ENCODE peak calls at places on chromosomes 7 and 10, in six cellular contexts. R is HEK293T; G is HFF-Myc; N is DMS153; F is activated CD4-positive, alpha-beta memory T cell treated with anti-CD3 and anti-CD28 coated beads, Interleukin-2, amount 10 ng/mL, durations not matched to agents 7 days and 5 days; A is NCI-H2081. M is an unnamed sample.

GRCh38 chr7:121138262-121138933 is 149.9 kb downstream of the CPED1 start:
- DNase-seq in A (peak; percentile 66), N (peak; percentile 93), R (no peak), G (no peak), F (no peak), M (no peak)

GRCh38 chr7:116341222-116341907 is 131.0 kb downstream of the TES start:
- DNase-seq in R (no peak), F (no peak), G (no peak), A (no peak), N (no peak), M (no peak)

GRCh38 chr10:116356833-116357232 is 32.6 kb downstream of the CCDC172 start:
- DNase-seq in F (no peak), N (no peak), A (no peak), G (no peak), R (no peak), M (no peak)

GRCh38 chr10:89515031-89515841 is 20.2 kb downstream of the SLC16A12 start:
- DNase-seq in A (no peak), F (no peak), G (peak; percentile 55), N (no peak), R (no peak), M (no peak)

GRCh38 chr7:70071786-70072185 is 473.5 kb downstream of the AUTS2 start:
- DNase-seq in A (no peak), N (peak; percentile 54), G (no peak), F (no peak), R (no peak), M (no peak)

GRCh38 chr7:18386590-18386989 is 109.0 kb upstream of the HDAC9 start:
- DNase-seq in F (no peak), A (no peak), N (no peak), R (no peak), G (no peak), M (no peak)

GRCh38 chr7:73827568-73828106 is 3.2 kb upstream of the CLDN4 start:
- DNase-seq in N (peak; percentile 99), A (peak; percentile 97), G (no peak), F (no peak), R (no peak), M (peak; percentile 91)

GRCh38 chr7:115135769-115136410 is 214.0 kb downstream of the MDFIC start:
- DNase-seq in R (no peak), A (no peak), G (no peak), F (no peak), N (no peak), M (no peak)

GRCh38 chr7:913736-914520 is 37.6 kb downstream of the GET4 start:
- DNase-seq in G (no peak), F (no peak), R (no peak), A (no peak), N (peak; percentile 71), M (peak; percentile 50)

GRCh38 chr7:42082144-42082543 is 154.9 kb downstream of the GLI3 start:
- DNase-seq in R (no peak), N (no peak), A (no peak), F (no peak), G (no peak), M (no peak)

GRCh38 chr10:111171183-111171582 is 94.4 kb downstream of the ADRA2A start:
- DNase-seq in N (no peak), F (no peak), G (no peak), A (no peak), R (no peak), M (no peak)

GRCh38 chr7:133081119-133081604 is 728 bp downstream of the CHCHD3 start:
- DNase-seq in N (no peak), F (peak; percentile 19), G (no peak), R (peak; percentile 30), A (no peak), M (no peak)

GRCh38 chr10:23693398-23693797 is 254.5 kb downstream of the OTUD1 start:
- DNase-seq in F (no peak), N (no peak), G (no peak), R (peak; percentile 14), A (no peak), M (peak; percentile 15)

GRCh38 chr7:12851841-12852240 is 164.4 kb downstream of the ARL4A start:
- DNase-seq in G (no peak), R (no peak), A (no peak), F (no peak), N (no peak), M (no peak)

GRCh38 chr10:110392121-110392859 is 87.6 kb upstream of the SMNDC1 start:
- DNase-seq in R (no peak), F (no peak), G (no peak), N (no peak), A (no peak), M (no peak)

GRCh38 chr7:108805808-108806397 is 236.2 kb downstream of the DNAJB9 start:
- DNase-seq in N (no peak), A (peak; percentile 6), R (peak; percentile 18), F (no peak), G (peak; percentile 14), M (peak; percentile 20)

GRCh38 chr10:35004651-35005050 is 85.5 kb downstream of the CUL2 start:
- DNase-seq in G (no peak), F (no peak), A (no peak), R (no peak), N (no peak), M (no peak)

GRCh38 chr10:132714096-132714721 is 71.7 kb downstream of the NKX6-2 start:
- DNase-seq in R (no peak), A (no peak), N (no peak), G (no peak), F (no peak), M (no peak)

GRCh38 chr10:15433850-15434537 is 62.9 kb upstream of the FAM171A1 start:
- DNase-seq in A (peak; percentile 58), N (no peak), R (no peak), F (peak; percentile 24), G (peak; percentile 42), M (peak; percentile 21)

GRCh38 chr7:157139142-157140117 is 704 bp downstream of the UBE3C start:
- DNase-seq in G (no peak), R (no peak), N (no peak), F (peak; percentile 73), A (no peak), M (no peak)

GRCh38 chr10:79268100-79268670 is 79.1 kb upstream of the PPIF start:
- DNase-seq in A (no peak), R (no peak), G (no peak), N (no peak), F (no peak), M (no peak)

GRCh38 chr7:128236924-128237586 is 4.0 kb upstream of the LEP start:
- DNase-seq in G (peak; percentile 81), F (peak; percentile 57), R (no peak), N (no peak), A (peak; percentile 28), M (no peak)

GRCh38 chr7:141071855-141072547 is 1.9 kb upstream of the TMEM178B start:
- DNase-seq in R (peak; percentile 38), N (no peak), A (peak; percentile 35), F (no peak), G (peak; percentile 10), M (peak; percentile 82)

GRCh38 chr7:931871-932650 is 22.4 kb downstream of the ADAP1 start:
- DNase-seq in N (no peak), F (no peak), R (no peak), A (no peak), G (no peak), M (no peak)

GRCh38 chr10:57562211-57562610 is 705.5 kb downstream of the IPMK start:
- DNase-seq in R (no peak), A (no peak), N (no peak), F (no peak), G (no peak), M (no peak)

GRCh38 chr7:45021604-45022296 is 21.7 kb downstream of the CCM2 start:
- DNase-seq in R (no peak), G (no peak), N (no peak), F (peak; percentile 33), A (no peak), M (no peak)

GRCh38 chr7:83362786-83363185 is 200.1 kb upstream of the PCLO start:
- DNase-seq in N (no peak), A (no peak), F (no peak), R (no peak), G (no peak), M (no peak)

GRCh38 chr10:130623680-130624271 is 487.6 kb downstream of the GLRX3 start:
- DNase-seq in N (no peak), A (no peak), R (no peak), F (no peak), G (no peak), M (no peak)

GRCh38 chr7:56250135-56250534 is 133.9 kb upstream of the NUPR2 start:
- DNase-seq in G (no peak), N (no peak), F (no peak), R (no peak), A (no peak), M (no peak)

GRCh38 chr7:137411446-137411845 is 67.9 kb upstream of the PTN start:
- DNase-seq in A (no peak), F (no peak), R (no peak), G (no peak), N (no peak), M (no peak)

GRCh38 chr10:116743266-116744064 is 1.1 kb upstream of the HSPA12A start:
- DNase-seq in R (no peak), G (no peak), N (no peak), F (no peak), A (no peak), M (no peak)

GRCh38 chr7:37330775-37331174 is 117.9 kb downstream of the ELMO1 start:
- DNase-seq in R (no peak), A (no peak), N (no peak), G (no peak), F (no peak), M (no peak)

GRCh38 chr10:123860209-123860608 is 31.4 kb downstream of the CPXM2 start:
- DNase-seq in F (no peak), G (no peak), N (no peak), R (no peak), A (no peak), M (no peak)

GRCh38 chr7:77985974-77986339 is 187.4 kb downstream of the PHTF2 start:
- DNase-seq in R (no peak), G (no peak), F (no peak), A (no peak), N (no peak), M (no peak)

GRCh38 chr10:93666030-93666429 is 36.4 kb downstream of the FRA10AC1 start:
- DNase-seq in A (no peak), G (no peak), R (no peak), F (no peak), N (no peak), M (no peak)

GRCh38 chr7:115471891-115472290 is 550.0 kb downstream of the MDFIC start:
- DNase-seq in N (no peak), G (peak; percentile 21), A (no peak), F (no peak), R (no peak), M (no peak)

GRCh38 chr7:6227294-6227846 is 45.1 kb downstream of the CYTH3 start:
- DNase-seq in G (no peak), N (no peak), A (no peak), R (no peak), F (no peak), M (no peak)

GRCh38 chr7:90625562-90625961 is 29.4 kb downstream of the CDK14 start:
- DNase-seq in G (no peak), N (no peak), A (no peak), F (no peak), R (peak; percentile 26), M (peak; percentile 16)

GRCh38 chr7:69002416-69002815 is 595.9 kb upstream of the AUTS2 start:
- DNase-seq in F (no peak), G (no peak), R (no peak), N (no peak), A (no peak), M (no peak)

M was measured in NCI-H526 treated with DMSO at 0.1 percent for 48 hours.